ENCODE peak calls at places on chromosomes 13 and 19, in ten cellular contexts. B is K562, F is gastrocnemius medialis, E is IMR-90, A is heart left ventricle, W is spleen, V is body of pancreas, H is uterus, S is transverse colon, Q is esophagus muscularis mucosa. C is an unnamed sample.
A peak's percentile ranks its signal among the peaks of the same experiment; 100 is the strongest.

GRCh38 chr19:47228937-47229673 is 1.9 kb downstream of the BBC3 start:
- DNase-seq in B (peak; percentile 60), F (peak; percentile 31), E (peak; percentile 61), A (no peak), W (no peak), V (no peak), H (peak; percentile 40), S (peak; percentile 29), Q (no peak), C (no peak)

GRCh38 chr13:52738719-52739467 is 727 bp downstream of the CNMD start:
- DNase-seq in B (peak; percentile 22), F (no peak), E (no peak), A (peak; percentile 54), W (peak; percentile 74), V (no peak), H (no peak), S (no peak), Q (peak; percentile 84), C (no peak)

GRCh38 chr13:34265016-34265692 is 447.2 kb downstream of the RFC3 start:
- DNase-seq in B (no peak), F (no peak), E (no peak), A (no peak), W (no peak), V (no peak), H (no peak), S (no peak), Q (no peak), C (no peak)

GRCh38 chr13:51933466-51934058 is 71.8 kb downstream of the CCDC70 start:
- DNase-seq in B (no peak), F (no peak), E (no peak), A (no peak), W (no peak), V (no peak), H (no peak), S (no peak), Q (no peak), C (no peak)

GRCh38 chr19:45040059-45040767 is 1.4 kb downstream of the CLASRP start:
- DNase-seq in B (no peak), F (no peak), E (no peak), A (no peak), W (no peak), V (no peak), H (no peak), S (no peak), Q (no peak), C (no peak)

GRCh38 chr13:64684685-64685431 is 2545.3 kb downstream of the PCDH9 start:
- DNase-seq in B (no peak), F (no peak), E (peak; percentile 36), A (no peak), W (no peak), V (no peak), H (no peak), S (no peak), Q (no peak), C (no peak)

GRCh38 chr19:9857920-9858746 is 23.0 kb downstream of the PIN1 start:
- DNase-seq in B (peak; percentile 43), F (no peak), E (no peak), A (no peak), W (peak; percentile 71), V (no peak), H (no peak), S (no peak), Q (no peak), C (no peak)

GRCh38 chr13:76991432-76991795 is 467 bp upstream of the CLN5 start:
- DNase-seq in B (no peak), F (peak; percentile 40), E (no peak), A (no peak), W (peak; percentile 88), V (no peak), H (peak; percentile 30), S (peak; percentile 54), Q (no peak), C (no peak)

GRCh38 chr13:28719656-28720055 is 886 bp upstream of the SLC46A3 start:
- DNase-seq in B (no peak), F (no peak), E (peak; percentile 54), A (no peak), W (no peak), V (no peak), H (no peak), S (no peak), Q (no peak), C (no peak)

GRCh38 chr13:28719227-28719562 is 425 bp upstream of the SLC46A3 start:
- DNase-seq in B (no peak), F (no peak), E (no peak), A (no peak), W (no peak), V (no peak), H (no peak), S (no peak), Q (no peak), C (no peak)

GRCh38 chr13:28718186-28718537 is 608 bp downstream of the SLC46A3 start:
- DNase-seq in B (no peak), F (no peak), E (peak; percentile 12), A (no peak), W (no peak), V (no peak), H (no peak), S (no peak), Q (no peak), C (no peak)

GRCh38 chr13:28717170-28717569 is 1.6 kb downstream of the SLC46A3 start:
- DNase-seq in B (no peak), F (no peak), E (no peak), A (no peak), W (no peak), V (no peak), H (no peak), S (no peak), Q (no peak), C (no peak)

DNA sequence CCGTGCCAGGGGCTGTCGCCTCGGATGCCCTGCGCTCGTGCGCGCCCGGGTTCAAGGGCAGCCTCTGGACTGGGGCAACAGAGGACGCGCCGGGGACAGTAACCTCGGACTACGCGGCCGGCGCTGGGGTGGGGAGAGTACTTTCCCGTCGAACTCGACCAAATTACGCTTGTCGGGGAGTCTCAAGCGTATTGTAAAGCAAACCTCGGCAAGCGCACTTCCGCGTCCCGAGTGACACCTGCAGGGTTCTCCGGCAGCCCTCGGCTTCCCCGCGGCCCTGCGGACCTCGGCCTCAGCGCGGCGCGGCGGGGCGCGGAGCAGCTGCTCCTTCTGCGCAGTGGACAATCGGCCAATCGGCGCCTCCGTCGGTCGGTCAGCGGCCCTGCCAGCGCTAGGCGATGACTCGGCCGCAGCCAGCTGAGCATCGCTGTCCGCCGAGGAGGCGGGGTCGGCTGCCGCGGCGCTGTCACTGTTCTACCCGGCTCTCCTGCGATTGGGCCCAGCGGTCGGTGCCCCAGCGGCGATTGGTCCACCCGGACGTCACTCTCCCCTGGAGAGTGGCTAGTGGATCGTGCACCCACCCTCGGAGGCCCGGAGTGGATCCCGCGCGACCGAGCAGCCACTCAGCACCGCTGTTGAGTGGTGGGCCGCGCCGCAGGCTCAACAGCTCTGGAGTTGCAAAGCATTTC is at the start of gene SLC46A3:
- DNase-seq in B (peak; percentile 83), F (peak; percentile 99), E (peak; percentile 98), A (peak; percentile 100), W (peak; percentile 98), V (peak; percentile 98), H (peak; percentile 99), S (peak; percentile 99), Q (peak; percentile 99), C (peak; percentile 98)
- TF ChIP-seq CTCF in B (no peak), F (no peak), E (peak; percentile 20), A (no peak), W (peak; percentile 23), V (no peak), H (peak; percentile 26), S (no peak), Q (peak; percentile 17), C (no peak)

DNA sequence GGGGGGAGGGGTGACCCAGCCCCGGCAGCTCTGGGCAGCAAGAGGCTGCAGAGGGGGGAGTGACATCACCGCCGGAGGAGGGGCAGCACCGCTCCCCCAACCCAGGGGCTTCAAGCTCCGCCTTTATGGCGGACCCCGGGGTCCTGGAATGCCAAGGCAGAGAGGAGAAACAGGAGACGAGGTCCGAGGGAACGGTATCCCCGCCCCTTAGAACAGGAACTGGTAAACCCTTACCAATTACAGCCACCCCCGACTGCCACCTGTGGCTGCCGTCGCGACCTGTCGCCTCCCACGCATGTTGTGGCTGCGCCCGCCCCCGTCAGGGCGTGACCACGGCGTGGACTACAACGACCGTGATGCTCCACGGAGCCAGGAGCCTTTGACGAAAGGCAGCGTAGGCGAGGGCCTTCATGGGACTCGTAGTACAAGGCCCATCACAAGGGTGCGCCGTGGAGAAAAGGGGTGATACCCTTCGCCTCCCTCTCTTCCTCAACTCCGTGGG is 4.1 kb upstream of the KCNC3 start:
- DNase-seq in B (peak; percentile 98), F (peak; percentile 90), E (peak; percentile 67), A (peak; percentile 94), W (peak; percentile 96), V (peak; percentile 90), H (peak; percentile 55), S (peak; percentile 88), Q (peak; percentile 94), C (peak; percentile 62)
- TF ChIP-seq POLR2A in B (no peak), F (no peak), E (no peak), A (no peak), W (no peak), V (peak; percentile 59), H (no peak), S (no peak), Q (no peak), C (no peak)

GRCh38 chr19:35784401-35785086 is 9.2 kb downstream of the ARHGAP33 start:
- DNase-seq in B (no peak), F (no peak), E (no peak), A (no peak), W (no peak), V (no peak), H (no peak), S (no peak), Q (no peak), C (no peak)
- TF ChIP-seq CTCF in B (no peak), F (no peak), E (no peak), A (no peak), W (no peak), V (no peak), H (no peak), S (no peak), Q (no peak), C (no peak)

GRCh38 chr19:55119053-55119452 is 1.6 kb upstream of the PPP1R12C start:
- DNase-seq in B (no peak), F (no peak), E (no peak), A (no peak), W (no peak), V (no peak), H (no peak), S (no peak), Q (no peak), C (no peak)

GRCh38 chr19:55117063-55117635 is 288 bp downstream of the PPP1R12C start:
- DNase-seq in B (peak; percentile 39), F (no peak), E (no peak), A (no peak), W (peak; percentile 90), V (peak; percentile 38), H (peak; percentile 42), S (peak; percentile 32), Q (no peak), C (peak; percentile 49)

GRCh38 chr19:55118401-55118991 is 1.1 kb upstream of the PPP1R12C start:
- DNase-seq in B (peak; percentile 87), F (peak; percentile 65), E (no peak), A (no peak), W (peak; percentile 79), V (peak; percentile 31), H (no peak), S (peak; percentile 35), Q (no peak), C (peak; percentile 64)

GRCh38 chr19:55116232-55117062 is 990 bp downstream of the PPP1R12C start:
- DNase-seq in B (peak; percentile 69), F (peak; percentile 58), E (peak; percentile 66), A (peak; percentile 81), W (peak; percentile 92), V (peak; percentile 33), H (peak; percentile 73), S (peak; percentile 69), Q (peak; percentile 94), C (peak; percentile 72)

GRCh38 chr19:55117636-55118391 is at the start of gene PPP1R12C:
- DNase-seq in B (peak; percentile 99), F (peak; percentile 98), E (peak; percentile 99), A (peak; percentile 99), W (peak; percentile 100), V (peak; percentile 98), H (peak; percentile 99), S (peak; percentile 99), Q (peak; percentile 99), C (peak; percentile 97)
- TF ChIP-seq POLR2A in B (peak; percentile 87), F (peak; percentile 29), E (no peak), A (no peak), W (peak; percentile 39), V (no peak), H (peak; percentile 33), S (no peak), Q (no peak), C (no peak)

C was measured in ovary.